ENCODE peak calls at places on chromosomes 4 and X, in five cellular contexts. One of them, this sample, is unnamed.

GRCh38 chr4:73922766-73923630 is 53.8 kb downstream of the CXCL1 start:
- DNase-seq in OCI-LY7: no peak
- DNase-seq in stimulated activated CD4-positive, alpha-beta T cell treated with anti-CD3 and anti-CD28 coated beads, Interleukin-4, amount 100 ng/mL, for 24 hours: no peak
- DNase-seq in NCI-H2171: no peak
- DNase-seq in activated CD8-positive, alpha-beta memory T cell treated with anti-CD3 and anti-CD28 coated beads, Interleukin-2, amount 10 ng/mL, durations not matched to agents 7 days and 5 days: no peak
- DNase-seq in this sample: no peak

GRCh38 chrX:46327229-46328081 is 217.8 kb downstream of the ZNF674 start:
- DNase-seq in OCI-LY7: no peak
- DNase-seq in stimulated activated CD4-positive, alpha-beta T cell treated with anti-CD3 and anti-CD28 coated beads, Interleukin-4, amount 100 ng/mL, for 24 hours: no peak
- DNase-seq in NCI-H2171: no peak
- DNase-seq in activated CD8-positive, alpha-beta memory T cell treated with anti-CD3 and anti-CD28 coated beads, Interleukin-2, amount 10 ng/mL, durations not matched to agents 7 days and 5 days: no peak
- DNase-seq in this sample: no peak

GRCh38 chr4:147182041-147182440 is 236.4 kb upstream of the TTC29 start:
- DNase-seq in stimulated activated CD4-positive, alpha-beta T cell treated with anti-CD3 and anti-CD28 coated beads, Interleukin-4, amount 100 ng/mL, for 24 hours: no peak
- DNase-seq in activated CD8-positive, alpha-beta memory T cell treated with anti-CD3 and anti-CD28 coated beads, Interleukin-2, amount 10 ng/mL, durations not matched to agents 7 days and 5 days: no peak
- DNase-seq in OCI-LY7: no peak
- DNase-seq in NCI-H2171: no peak
- DNase-seq in this sample: no peak

GRCh38 chr4:85084371-85085170 is 118.1 kb upstream of the WDFY3 start:
- DNase-seq in activated CD8-positive, alpha-beta memory T cell treated with anti-CD3 and anti-CD28 coated beads, Interleukin-2, amount 10 ng/mL, durations not matched to agents 7 days and 5 days: no peak
- DNase-seq in NCI-H2171: peak
- DNase-seq in stimulated activated CD4-positive, alpha-beta T cell treated with anti-CD3 and anti-CD28 coated beads, Interleukin-4, amount 100 ng/mL, for 24 hours: peak
- DNase-seq in OCI-LY7: peak
- DNase-seq in this sample: peak

GRCh38 chrX:47187106-47187677 is 6.4 kb upstream of the UBA1 start:
- DNase-seq in OCI-LY7: no peak
- DNase-seq in activated CD8-positive, alpha-beta memory T cell treated with anti-CD3 and anti-CD28 coated beads, Interleukin-2, amount 10 ng/mL, durations not matched to agents 7 days and 5 days: no peak
- DNase-seq in stimulated activated CD4-positive, alpha-beta T cell treated with anti-CD3 and anti-CD28 coated beads, Interleukin-4, amount 100 ng/mL, for 24 hours: no peak
- DNase-seq in NCI-H2171: no peak
- DNase-seq in this sample: no peak

GRCh38 chr4:147110968-147111367 is 165.3 kb upstream of the TTC29 start:
- DNase-seq in NCI-H2171: no peak
- DNase-seq in OCI-LY7: no peak
- DNase-seq in stimulated activated CD4-positive, alpha-beta T cell treated with anti-CD3 and anti-CD28 coated beads, Interleukin-4, amount 100 ng/mL, for 24 hours: no peak
- DNase-seq in activated CD8-positive, alpha-beta memory T cell treated with anti-CD3 and anti-CD28 coated beads, Interleukin-2, amount 10 ng/mL, durations not matched to agents 7 days and 5 days: no peak
- DNase-seq in this sample: no peak

GRCh38 chrX:12548746-12549145 is 242.5 kb upstream of the PRPS2 start:
- DNase-seq in stimulated activated CD4-positive, alpha-beta T cell treated with anti-CD3 and anti-CD28 coated beads, Interleukin-4, amount 100 ng/mL, for 24 hours: no peak
- DNase-seq in NCI-H2171: no peak
- DNase-seq in activated CD8-positive, alpha-beta memory T cell treated with anti-CD3 and anti-CD28 coated beads, Interleukin-2, amount 10 ng/mL, durations not matched to agents 7 days and 5 days: no peak
- DNase-seq in OCI-LY7: peak
- DNase-seq in this sample: peak

GRCh38 chr4:13088726-13089658 is 395.1 kb downstream of the RAB28 start:
- DNase-seq in NCI-H2171: no peak
- DNase-seq in OCI-LY7: no peak
- DNase-seq in stimulated activated CD4-positive, alpha-beta T cell treated with anti-CD3 and anti-CD28 coated beads, Interleukin-4, amount 100 ng/mL, for 24 hours: no peak
- DNase-seq in activated CD8-positive, alpha-beta memory T cell treated with anti-CD3 and anti-CD28 coated beads, Interleukin-2, amount 10 ng/mL, durations not matched to agents 7 days and 5 days: no peak
- DNase-seq in this sample: no peak

GRCh38 chrX:104618106-104618895 is 52.3 kb downstream of the IL1RAPL2 start:
- DNase-seq in NCI-H2171: no peak
- DNase-seq in OCI-LY7: no peak
- DNase-seq in stimulated activated CD4-positive, alpha-beta T cell treated with anti-CD3 and anti-CD28 coated beads, Interleukin-4, amount 100 ng/mL, for 24 hours: no peak
- DNase-seq in activated CD8-positive, alpha-beta memory T cell treated with anti-CD3 and anti-CD28 coated beads, Interleukin-2, amount 10 ng/mL, durations not matched to agents 7 days and 5 days: no peak
- DNase-seq in this sample: no peak

GRCh38 chr4:40908702-40909362 is 159.1 kb downstream of the NSUN7 start:
- DNase-seq in activated CD8-positive, alpha-beta memory T cell treated with anti-CD3 and anti-CD28 coated beads, Interleukin-2, amount 10 ng/mL, durations not matched to agents 7 days and 5 days: peak
- DNase-seq in stimulated activated CD4-positive, alpha-beta T cell treated with anti-CD3 and anti-CD28 coated beads, Interleukin-4, amount 100 ng/mL, for 24 hours: peak
- DNase-seq in OCI-LY7: peak
- DNase-seq in NCI-H2171: no peak
- DNase-seq in this sample: peak

GRCh38 chr4:169189372-169189771 is 81.4 kb downstream of the SH3RF1 start:
- DNase-seq in activated CD8-positive, alpha-beta memory T cell treated with anti-CD3 and anti-CD28 coated beads, Interleukin-2, amount 10 ng/mL, durations not matched to agents 7 days and 5 days: no peak
- DNase-seq in stimulated activated CD4-positive, alpha-beta T cell treated with anti-CD3 and anti-CD28 coated beads, Interleukin-4, amount 100 ng/mL, for 24 hours: no peak
- DNase-seq in NCI-H2171: no peak
- DNase-seq in OCI-LY7: no peak
- DNase-seq in this sample: no peak

GRCh38 chr4:180947421-180947820 is 1295.8 kb upstream of the TENM3 start:
- DNase-seq in OCI-LY7: peak
- DNase-seq in stimulated activated CD4-positive, alpha-beta T cell treated with anti-CD3 and anti-CD28 coated beads, Interleukin-4, amount 100 ng/mL, for 24 hours: no peak
- DNase-seq in activated CD8-positive, alpha-beta memory T cell treated with anti-CD3 and anti-CD28 coated beads, Interleukin-2, amount 10 ng/mL, durations not matched to agents 7 days and 5 days: no peak
- DNase-seq in NCI-H2171: no peak
- DNase-seq in this sample: no peak

GRCh38 chr4:51942833-51943215 is 77.3 kb downstream of the LRRC66 start:
- DNase-seq in OCI-LY7: no peak
- DNase-seq in stimulated activated CD4-positive, alpha-beta T cell treated with anti-CD3 and anti-CD28 coated beads, Interleukin-4, amount 100 ng/mL, for 24 hours: no peak
- DNase-seq in NCI-H2171: no peak
- DNase-seq in activated CD8-positive, alpha-beta memory T cell treated with anti-CD3 and anti-CD28 coated beads, Interleukin-2, amount 10 ng/mL, durations not matched to agents 7 days and 5 days: no peak
- DNase-seq in this sample: no peak

GRCh38 chr4:37490391-37491347 is 195.5 kb downstream of the RELL1 start:
- DNase-seq in OCI-LY7: no peak
- DNase-seq in activated CD8-positive, alpha-beta memory T cell treated with anti-CD3 and anti-CD28 coated beads, Interleukin-2, amount 10 ng/mL, durations not matched to agents 7 days and 5 days: no peak
- DNase-seq in stimulated activated CD4-positive, alpha-beta T cell treated with anti-CD3 and anti-CD28 coated beads, Interleukin-4, amount 100 ng/mL, for 24 hours: no peak
- DNase-seq in NCI-H2171: no peak
- DNase-seq in this sample: no peak

GRCh38 chr4:139913398-139913990 is 240.5 kb downstream of the MAML3 start:
- DNase-seq in activated CD8-positive, alpha-beta memory T cell treated with anti-CD3 and anti-CD28 coated beads, Interleukin-2, amount 10 ng/mL, durations not matched to agents 7 days and 5 days: no peak
- DNase-seq in NCI-H2171: no peak
- DNase-seq in stimulated activated CD4-positive, alpha-beta T cell treated with anti-CD3 and anti-CD28 coated beads, Interleukin-4, amount 100 ng/mL, for 24 hours: no peak
- DNase-seq in OCI-LY7: no peak
- DNase-seq in this sample: no peak

GRCh38 chr4:54855221-54855854 is 197.6 kb downstream of the KIT start:
- DNase-seq in OCI-LY7: no peak
- DNase-seq in stimulated activated CD4-positive, alpha-beta T cell treated with anti-CD3 and anti-CD28 coated beads, Interleukin-4, amount 100 ng/mL, for 24 hours: no peak
- DNase-seq in activated CD8-positive, alpha-beta memory T cell treated with anti-CD3 and anti-CD28 coated beads, Interleukin-2, amount 10 ng/mL, durations not matched to agents 7 days and 5 days: no peak
- DNase-seq in NCI-H2171: no peak
- DNase-seq in this sample: no peak

GRCh38 chrX:32673193-32673592 is 538.2 kb downstream of the DMD start:
- DNase-seq in OCI-LY7: peak
- DNase-seq in stimulated activated CD4-positive, alpha-beta T cell treated with anti-CD3 and anti-CD28 coated beads, Interleukin-4, amount 100 ng/mL, for 24 hours: no peak
- DNase-seq in activated CD8-positive, alpha-beta memory T cell treated with anti-CD3 and anti-CD28 coated beads, Interleukin-2, amount 10 ng/mL, durations not matched to agents 7 days and 5 days: no peak
- DNase-seq in NCI-H2171: no peak
- DNase-seq in this sample: peak

GRCh38 chr4:121946644-121947043 is 5.2 kb downstream of the TRPC3 start:
- DNase-seq in stimulated activated CD4-positive, alpha-beta T cell treated with anti-CD3 and anti-CD28 coated beads, Interleukin-4, amount 100 ng/mL, for 24 hours: no peak
- DNase-seq in activated CD8-positive, alpha-beta memory T cell treated with anti-CD3 and anti-CD28 coated beads, Interleukin-2, amount 10 ng/mL, durations not matched to agents 7 days and 5 days: no peak
- DNase-seq in OCI-LY7: no peak
- DNase-seq in NCI-H2171: no peak
- DNase-seq in this sample: no peak

GRCh38 chr4:119659576-119659975 is 31.0 kb upstream of the PDE5A start:
- DNase-seq in OCI-LY7: no peak
- DNase-seq in stimulated activated CD4-positive, alpha-beta T cell treated with anti-CD3 and anti-CD28 coated beads, Interleukin-4, amount 100 ng/mL, for 24 hours: no peak
- DNase-seq in activated CD8-positive, alpha-beta memory T cell treated with anti-CD3 and anti-CD28 coated beads, Interleukin-2, amount 10 ng/mL, durations not matched to agents 7 days and 5 days: no peak
- DNase-seq in NCI-H2171: no peak
- DNase-seq in this sample: no peak

GRCh38 chrX:129540068-129540653 is at the start of gene OCRL:
- DNase-seq in OCI-LY7: peak
- DNase-seq in NCI-H2171: peak
- DNase-seq in activated CD8-positive, alpha-beta memory T cell treated with anti-CD3 and anti-CD28 coated beads, Interleukin-2, amount 10 ng/mL, durations not matched to agents 7 days and 5 days: peak
- DNase-seq in stimulated activated CD4-positive, alpha-beta T cell treated with anti-CD3 and anti-CD28 coated beads, Interleukin-4, amount 100 ng/mL, for 24 hours: peak
- DNase-seq in this sample: peak

GRCh38 chr4:67320645-67321044 is 224.7 kb downstream of the CENPC start:
- DNase-seq in NCI-H2171: no peak
- DNase-seq in activated CD8-positive, alpha-beta memory T cell treated with anti-CD3 and anti-CD28 coated beads, Interleukin-2, amount 10 ng/mL, durations not matched to agents 7 days and 5 days: no peak
- DNase-seq in OCI-LY7: no peak
- DNase-seq in stimulated activated CD4-positive, alpha-beta T cell treated with anti-CD3 and anti-CD28 coated beads, Interleukin-4, amount 100 ng/mL, for 24 hours: no peak
- DNase-seq in this sample: no peak

GRCh38 chrX:55120767-55121358 is 32.0 kb downstream of the PAGE2 start:
- DNase-seq in activated CD8-positive, alpha-beta memory T cell treated with anti-CD3 and anti-CD28 coated beads, Interleukin-2, amount 10 ng/mL, durations not matched to agents 7 days and 5 days: no peak
- DNase-seq in stimulated activated CD4-positive, alpha-beta T cell treated with anti-CD3 and anti-CD28 coated beads, Interleukin-4, amount 100 ng/mL, for 24 hours: no peak
- DNase-seq in NCI-H2171: no peak
- DNase-seq in OCI-LY7: no peak
- DNase-seq in this sample: no peak

GRCh38 chr4:7256989-7257810 is 64.9 kb downstream of the SORCS2 start:
- DNase-seq in activated CD8-positive, alpha-beta memory T cell treated with anti-CD3 and anti-CD28 coated beads, Interleukin-2, amount 10 ng/mL, durations not matched to agents 7 days and 5 days: no peak
- DNase-seq in NCI-H2171: no peak
- DNase-seq in OCI-LY7: no peak
- DNase-seq in stimulated activated CD4-positive, alpha-beta T cell treated with anti-CD3 and anti-CD28 coated beads, Interleukin-4, amount 100 ng/mL, for 24 hours: no peak
- DNase-seq in this sample: no peak

GRCh38 chr4:2694691-2695090 is 61.4 kb downstream of the TNIP2 start:
- DNase-seq in NCI-H2171: no peak
- DNase-seq in OCI-LY7: no peak
- DNase-seq in activated CD8-positive, alpha-beta memory T cell treated with anti-CD3 and anti-CD28 coated beads, Interleukin-2, amount 10 ng/mL, durations not matched to agents 7 days and 5 days: no peak
- DNase-seq in stimulated activated CD4-positive, alpha-beta T cell treated with anti-CD3 and anti-CD28 coated beads, Interleukin-4, amount 100 ng/mL, for 24 hours: no peak
- DNase-seq in this sample: no peak

GRCh38 chr4:2941138-2942036 is 21.8 kb downstream of the NOP14 start:
- DNase-seq in activated CD8-positive, alpha-beta memory T cell treated with anti-CD3 and anti-CD28 coated beads, Interleukin-2, amount 10 ng/mL, durations not matched to agents 7 days and 5 days: peak
- DNase-seq in NCI-H2171: no peak
- DNase-seq in stimulated activated CD4-positive, alpha-beta T cell treated with anti-CD3 and anti-CD28 coated beads, Interleukin-4, amount 100 ng/mL, for 24 hours: no peak
- DNase-seq in OCI-LY7: no peak
- DNase-seq in this sample: no peak

GRCh38 chrX:141468940-141469339 is 115.6 kb downstream of the SPANXA1 start:
- DNase-seq in stimulated activated CD4-positive, alpha-beta T cell treated with anti-CD3 and anti-CD28 coated beads, Interleukin-4, amount 100 ng/mL, for 24 hours: no peak
- DNase-seq in activated CD8-positive, alpha-beta memory T cell treated with anti-CD3 and anti-CD28 coated beads, Interleukin-2, amount 10 ng/mL, durations not matched to agents 7 days and 5 days: no peak
- DNase-seq in NCI-H2171: no peak
- DNase-seq in OCI-LY7: no peak
- DNase-seq in this sample: no peak

GRCh38 chr4:106687026-106687425 is 318.4 kb upstream of the GIMD1 start:
- DNase-seq in stimulated activated CD4-positive, alpha-beta T cell treated with anti-CD3 and anti-CD28 coated beads, Interleukin-4, amount 100 ng/mL, for 24 hours: no peak
- DNase-seq in activated CD8-positive, alpha-beta memory T cell treated with anti-CD3 and anti-CD28 coated beads, Interleukin-2, amount 10 ng/mL, durations not matched to agents 7 days and 5 days: no peak
- DNase-seq in OCI-LY7: no peak
- DNase-seq in NCI-H2171: no peak
- DNase-seq in this sample: no peak

GRCh38 chrX:13258725-13259124 is 61.1 kb downstream of the ATXN3L start:
- DNase-seq in activated CD8-positive, alpha-beta memory T cell treated with anti-CD3 and anti-CD28 coated beads, Interleukin-2, amount 10 ng/mL, durations not matched to agents 7 days and 5 days: no peak
- DNase-seq in NCI-H2171: no peak
- DNase-seq in OCI-LY7: no peak
- DNase-seq in stimulated activated CD4-positive, alpha-beta T cell treated with anti-CD3 and anti-CD28 coated beads, Interleukin-4, amount 100 ng/mL, for 24 hours: no peak
- DNase-seq in this sample: no peak

GRCh38 chr4:26850528-26850927 is 10.1 kb upstream of the STIM2 start:
- DNase-seq in stimulated activated CD4-positive, alpha-beta T cell treated with anti-CD3 and anti-CD28 coated beads, Interleukin-4, amount 100 ng/mL, for 24 hours: no peak
- DNase-seq in NCI-H2171: no peak
- DNase-seq in OCI-LY7: no peak
- DNase-seq in activated CD8-positive, alpha-beta memory T cell treated with anti-CD3 and anti-CD28 coated beads, Interleukin-2, amount 10 ng/mL, durations not matched to agents 7 days and 5 days: no peak
- DNase-seq in this sample: no peak

This sample was measured in GM13977.